ENCODE peak calls at places on chromosome 10, in eight cellular contexts. One of them, this sample, is unnamed.

GRCh38 chr10:116112232-116113231 is 160.5 kb downstream of the GFRA1 start:
- DNase-seq in cardiac muscle cell: no peak
- DNase-seq in esophagus squamous epithelium: no peak
- DNase-seq in GM12878: no peak
- DNase-seq in activated CD4-positive, alpha-beta T cell treated with anti-CD3 and anti-CD28 coated beads, Interleukin-2, amount 10 ng/mL, durations not matched to agents 7 days and 5 days: no peak
- DNase-seq in iris pigment epithelial cell: no peak
- DNase-seq in cardiac fibroblast: no peak
- DNase-seq in Calu3: no peak
- DNase-seq in this sample: no peak

GRCh38 chr10:43689955-43690771 is 41.5 kb upstream of the ZNF32 start:
- DNase-seq in Calu3: peak; percentile 89
- DNase-seq in iris pigment epithelial cell: peak; percentile 75
- DNase-seq in cardiac fibroblast: peak; percentile 89
- DNase-seq in cardiac muscle cell: peak; percentile 92
- DNase-seq in esophagus squamous epithelium: no peak
- DNase-seq in activated CD4-positive, alpha-beta T cell treated with anti-CD3 and anti-CD28 coated beads, Interleukin-2, amount 10 ng/mL, durations not matched to agents 7 days and 5 days: peak; percentile 82
- DNase-seq in GM12878: no peak
- DNase-seq in this sample: peak; percentile 82

GRCh38 chr10:34729619-34730018 is 85.5 kb downstream of the PARD3 start:
- DNase-seq in cardiac muscle cell: no peak
- DNase-seq in activated CD4-positive, alpha-beta T cell treated with anti-CD3 and anti-CD28 coated beads, Interleukin-2, amount 10 ng/mL, durations not matched to agents 7 days and 5 days: no peak
- DNase-seq in cardiac fibroblast: no peak
- DNase-seq in esophagus squamous epithelium: no peak
- DNase-seq in Calu3: no peak
- DNase-seq in GM12878: no peak
- DNase-seq in iris pigment epithelial cell: no peak
- DNase-seq in this sample: no peak

GRCh38 chr10:87000491-87000890 is 19.6 kb upstream of the FAM25A start:
- DNase-seq in iris pigment epithelial cell: peak; percentile 70
- DNase-seq in GM12878: no peak
- DNase-seq in cardiac muscle cell: peak; percentile 5
- DNase-seq in esophagus squamous epithelium: no peak
- DNase-seq in activated CD4-positive, alpha-beta T cell treated with anti-CD3 and anti-CD28 coated beads, Interleukin-2, amount 10 ng/mL, durations not matched to agents 7 days and 5 days: no peak
- DNase-seq in cardiac fibroblast: peak; percentile 22
- DNase-seq in Calu3: no peak
- DNase-seq in this sample: peak; percentile 5

GRCh38 chr10:104077282-104078151 is 8.2 kb downstream of the COL17A1 start:
- DNase-seq in activated CD4-positive, alpha-beta T cell treated with anti-CD3 and anti-CD28 coated beads, Interleukin-2, amount 10 ng/mL, durations not matched to agents 7 days and 5 days: no peak
- DNase-seq in iris pigment epithelial cell: no peak
- DNase-seq in cardiac muscle cell: no peak
- DNase-seq in Calu3: peak; percentile 9
- DNase-seq in cardiac fibroblast: no peak
- DNase-seq in GM12878: no peak
- DNase-seq in esophagus squamous epithelium: no peak
- DNase-seq in this sample: peak; percentile 79

GRCh38 chr10:79401015-79401921 is 44.2 kb downstream of the ZCCHC24 start:
- DNase-seq in iris pigment epithelial cell: peak; percentile 25
- DNase-seq in activated CD4-positive, alpha-beta T cell treated with anti-CD3 and anti-CD28 coated beads, Interleukin-2, amount 10 ng/mL, durations not matched to agents 7 days and 5 days: no peak
- DNase-seq in GM12878: no peak
- DNase-seq in cardiac fibroblast: peak; percentile 93
- DNase-seq in Calu3: no peak
- DNase-seq in esophagus squamous epithelium: no peak
- DNase-seq in cardiac muscle cell: peak; percentile 89
- DNase-seq in this sample: no peak

GRCh38 chr10:47425813-47426419 is 41.8 kb upstream of the ZNF488 start:
- DNase-seq in GM12878: no peak
- DNase-seq in cardiac fibroblast: no peak
- DNase-seq in iris pigment epithelial cell: no peak
- DNase-seq in Calu3: no peak
- DNase-seq in activated CD4-positive, alpha-beta T cell treated with anti-CD3 and anti-CD28 coated beads, Interleukin-2, amount 10 ng/mL, durations not matched to agents 7 days and 5 days: no peak
- DNase-seq in esophagus squamous epithelium: no peak
- DNase-seq in cardiac muscle cell: no peak
- DNase-seq in this sample: no peak

GRCh38 chr10:14852236-14852635 is 14.1 kb downstream of the HSPA14 start:
- DNase-seq in esophagus squamous epithelium: no peak
- DNase-seq in iris pigment epithelial cell: no peak
- DNase-seq in cardiac muscle cell: no peak
- DNase-seq in cardiac fibroblast: no peak
- DNase-seq in activated CD4-positive, alpha-beta T cell treated with anti-CD3 and anti-CD28 coated beads, Interleukin-2, amount 10 ng/mL, durations not matched to agents 7 days and 5 days: no peak
- DNase-seq in Calu3: no peak
- DNase-seq in GM12878: no peak
- DNase-seq in this sample: no peak

GRCh38 chr10:21372651-21373410 is 152.7 kb downstream of the SKIDA1 start:
- DNase-seq in GM12878: peak; percentile 50
- DNase-seq in iris pigment epithelial cell: peak; percentile 92
- DNase-seq in esophagus squamous epithelium: no peak
- DNase-seq in activated CD4-positive, alpha-beta T cell treated with anti-CD3 and anti-CD28 coated beads, Interleukin-2, amount 10 ng/mL, durations not matched to agents 7 days and 5 days: peak; percentile 68
- DNase-seq in Calu3: peak; percentile 57
- DNase-seq in cardiac muscle cell: peak; percentile 96
- DNase-seq in cardiac fibroblast: peak; percentile 95
- DNase-seq in this sample: peak; percentile 69

GRCh38 chr10:86509145-86509544 is 12.4 kb downstream of the WAPL start:
- DNase-seq in esophagus squamous epithelium: no peak
- DNase-seq in Calu3: no peak
- DNase-seq in cardiac fibroblast: no peak
- DNase-seq in cardiac muscle cell: no peak
- DNase-seq in GM12878: no peak
- DNase-seq in activated CD4-positive, alpha-beta T cell treated with anti-CD3 and anti-CD28 coated beads, Interleukin-2, amount 10 ng/mL, durations not matched to agents 7 days and 5 days: no peak
- DNase-seq in iris pigment epithelial cell: no peak
- DNase-seq in this sample: no peak

GRCh38 chr10:13788701-13789447 is 202.1 kb downstream of the PRPF18 start:
- DNase-seq in Calu3: no peak
- DNase-seq in GM12878: no peak
- DNase-seq in iris pigment epithelial cell: peak; percentile 65
- DNase-seq in esophagus squamous epithelium: no peak
- DNase-seq in activated CD4-positive, alpha-beta T cell treated with anti-CD3 and anti-CD28 coated beads, Interleukin-2, amount 10 ng/mL, durations not matched to agents 7 days and 5 days: no peak
- DNase-seq in cardiac fibroblast: peak; percentile 62
- DNase-seq in cardiac muscle cell: peak; percentile 70
- DNase-seq in this sample: peak; percentile 22

GRCh38 chr10:30083934-30084333 is 24.5 kb upstream of the JCAD start:
- DNase-seq in esophagus squamous epithelium: no peak
- DNase-seq in GM12878: no peak
- DNase-seq in cardiac muscle cell: no peak
- DNase-seq in activated CD4-positive, alpha-beta T cell treated with anti-CD3 and anti-CD28 coated beads, Interleukin-2, amount 10 ng/mL, durations not matched to agents 7 days and 5 days: no peak
- DNase-seq in Calu3: no peak
- DNase-seq in iris pigment epithelial cell: no peak
- DNase-seq in cardiac fibroblast: no peak
- DNase-seq in this sample: no peak

GRCh38 chr10:30088178-30088577 is 28.8 kb upstream of the JCAD start:
- DNase-seq in cardiac muscle cell: no peak
- DNase-seq in iris pigment epithelial cell: no peak
- DNase-seq in Calu3: no peak
- DNase-seq in activated CD4-positive, alpha-beta T cell treated with anti-CD3 and anti-CD28 coated beads, Interleukin-2, amount 10 ng/mL, durations not matched to agents 7 days and 5 days: no peak
- DNase-seq in esophagus squamous epithelium: no peak
- DNase-seq in GM12878: no peak
- DNase-seq in cardiac fibroblast: no peak
- DNase-seq in this sample: no peak

GRCh38 chr10:23015021-23015707 is 80.2 kb upstream of the MSRB2 start:
- DNase-seq in cardiac muscle cell: no peak
- DNase-seq in activated CD4-positive, alpha-beta T cell treated with anti-CD3 and anti-CD28 coated beads, Interleukin-2, amount 10 ng/mL, durations not matched to agents 7 days and 5 days: no peak
- DNase-seq in esophagus squamous epithelium: no peak
- DNase-seq in Calu3: no peak
- DNase-seq in iris pigment epithelial cell: no peak
- DNase-seq in cardiac fibroblast: no peak
- DNase-seq in GM12878: peak; percentile 72
- DNase-seq in this sample: no peak

GRCh38 chr10:100729877-100730738 is 15.3 kb upstream of the PAX2 start:
- DNase-seq in iris pigment epithelial cell: no peak
- DNase-seq in esophagus squamous epithelium: no peak
- DNase-seq in cardiac fibroblast: no peak
- DNase-seq in activated CD4-positive, alpha-beta T cell treated with anti-CD3 and anti-CD28 coated beads, Interleukin-2, amount 10 ng/mL, durations not matched to agents 7 days and 5 days: no peak
- DNase-seq in Calu3: no peak
- DNase-seq in cardiac muscle cell: no peak
- DNase-seq in GM12878: no peak
- DNase-seq in this sample: no peak

GRCh38 chr10:8874972-8875371 is 820.5 kb downstream of the GATA3 start:
- DNase-seq in esophagus squamous epithelium: no peak
- DNase-seq in Calu3: no peak
- DNase-seq in cardiac muscle cell: no peak
- DNase-seq in activated CD4-positive, alpha-beta T cell treated with anti-CD3 and anti-CD28 coated beads, Interleukin-2, amount 10 ng/mL, durations not matched to agents 7 days and 5 days: no peak
- DNase-seq in cardiac fibroblast: no peak
- DNase-seq in GM12878: no peak
- DNase-seq in iris pigment epithelial cell: no peak
- DNase-seq in this sample: no peak

GRCh38 chr10:5776881-5777197 is 36.4 kb downstream of the GDI2 start:
- DNase-seq in iris pigment epithelial cell: peak; percentile 77
- DNase-seq in GM12878: no peak
- DNase-seq in cardiac fibroblast: peak; percentile 74
- DNase-seq in Calu3: no peak
- DNase-seq in esophagus squamous epithelium: no peak
- DNase-seq in activated CD4-positive, alpha-beta T cell treated with anti-CD3 and anti-CD28 coated beads, Interleukin-2, amount 10 ng/mL, durations not matched to agents 7 days and 5 days: no peak
- DNase-seq in cardiac muscle cell: peak; percentile 73
- DNase-seq in this sample: peak; percentile 58

This sample was measured in dermis microvascular lymphatic vessel endothelial cell.